ENCODE peak calls at places on chromosome 13, in seven cellular contexts. G is RWPE1; D is cardiac fibroblast; B is ascending aorta; L is CD8-positive, alpha-beta T cell; Z is lower lobe of right lung; E is heart left ventricle. X is an unnamed sample.

GRCh38 chr13:113930711-113931637 is 42.9 kb downstream of the C13orf46 start:
- DNase-seq in E (peak), Z (no peak), D (no peak), B (no peak), L (peak), G (no peak), X (no peak)

GRCh38 chr13:77016888-77017623 is 9.9 kb downstream of the FBXL3 start:
- DNase-seq in E (no peak), G (no peak), L (no peak), D (peak), B (no peak), Z (no peak), X (no peak)

GRCh38 chr13:86095351-86095750 is 296.1 kb upstream of the SLITRK6 start:
- DNase-seq in B (no peak), Z (no peak), L (no peak), G (no peak), E (no peak), D (no peak), X (no peak)

GRCh38 chr13:30910676-30911075 is 4.6 kb downstream of the MEDAG start:
- DNase-seq in G (no peak), E (no peak), Z (no peak), D (no peak), B (no peak), L (no peak), X (no peak)

GRCh38 chr13:111949311-111949710 is 117.6 kb upstream of the SOX1 start:
- DNase-seq in G (no peak), L (no peak), D (no peak), B (no peak), E (no peak), Z (no peak), X (no peak)

GRCh38 chr13:110047511-110047910 is 259.4 kb downstream of the COL4A1 start:
- DNase-seq in B (no peak), L (no peak), Z (peak), E (no peak), G (no peak), D (peak), X (no peak)

GRCh38 chr13:45341799-45342584 is 1.0 kb upstream of the TPT1 start:
- DNase-seq in B (peak), D (peak), E (no peak), Z (peak), L (no peak), G (no peak), X (no peak)

GRCh38 chr13:98825659-98826058 is 73.2 kb upstream of the SLC15A1 start:
- DNase-seq in B (no peak), Z (no peak), L (no peak), E (no peak), G (no peak), D (no peak), X (no peak)

GRCh38 chr13:40666905-40667621 is 622 bp upstream of the FOXO1 start:
- DNase-seq in L (peak), G (peak), B (no peak), D (no peak), Z (peak), E (peak), X (peak)

GRCh38 chr13:98173431-98173921 is 3.6 kb downstream of the RNF113B start:
- DNase-seq in L (no peak), G (no peak), Z (no peak), D (peak), E (no peak), B (no peak), X (no peak)

GRCh38 chr13:83691966-83692365 is 190.3 kb downstream of the SLITRK1 start:
- DNase-seq in G (no peak), B (no peak), E (no peak), Z (no peak), L (no peak), D (no peak), X (no peak)

GRCh38 chr13:47437411-47437810 is 540.6 kb upstream of the HTR2A start:
- DNase-seq in D (peak), G (no peak), L (no peak), E (no peak), B (no peak), Z (no peak), X (no peak)

GRCh38 chr13:70255406-70255991 is 147.2 kb upstream of the KLHL1 start:
- DNase-seq in L (no peak), E (peak), G (no peak), Z (no peak), B (no peak), D (no peak), X (no peak)

GRCh38 chr13:47484564-47484963 is 516.5 kb downstream of the SUCLA2 start:
- DNase-seq in D (peak), G (no peak), E (no peak), B (no peak), Z (no peak), L (no peak), X (no peak)

GRCh38 chr13:49904729-49905456 is 31.2 kb downstream of the SPRYD7 start:
- DNase-seq in D (no peak), L (no peak), Z (no peak), B (no peak), E (no peak), G (no peak), X (no peak)

GRCh38 chr13:49908637-49909036 is 27.5 kb downstream of the SPRYD7 start:
- DNase-seq in L (no peak), G (no peak), B (no peak), D (no peak), E (no peak), Z (no peak), X (no peak)
- TF ChIP-seq CTCF in L (no peak), G (no peak), B (no peak), D (no peak), E (no peak), Z (no peak), X (no peak)

GRCh38 chr13:36850790-36851438 is 31.9 kb downstream of the RFXAP start:
- DNase-seq in B (no peak), D (peak), L (no peak), Z (no peak), G (no peak), E (no peak), X (no peak)
- TF ChIP-seq CTCF in B (no peak), D (peak), L (no peak), Z (peak), G (no peak), E (peak), X (no peak)

GRCh38 chr13:103539265-103539664 is 473.0 kb upstream of the SLC10A2 start:
- DNase-seq in B (no peak), Z (no peak), D (no peak), G (no peak), E (no peak), L (no peak), X (no peak)
- TF ChIP-seq CTCF in B (no peak), Z (no peak), D (no peak), G (no peak), E (no peak), L (no peak), X (no peak)

GRCh38 chr13:21767032-21767431 is 96.2 kb downstream of the FGF9 start:
- DNase-seq in E (no peak), D (no peak), Z (no peak), B (no peak), L (no peak), G (no peak), X (no peak)
- TF ChIP-seq CTCF in E (no peak), D (no peak), Z (no peak), B (no peak), L (no peak), G (no peak), X (no peak)

X was measured in activated B cell treated with CpG ODN at 0.5 μM for 24 hours.